ENCODE peak calls at places on chromosomes 1 and 21, in five cellular contexts. U is body of pancreas, P is IMR-90, J is HCT116, D is suprapubic skin. Y is an unnamed sample.

GRCh38 chr1:166167395-166167922 is 658 bp upstream of the FAM78B start:
- DNase-seq in J (no peak), P (no peak), U (no peak), D (no peak), Y (no peak)

GRCh38 chr1:153513023-153513422 is 22.8 kb downstream of the S100A6 start:
- DNase-seq in D (peak; percentile 60), P (no peak), J (no peak), U (no peak), Y (peak; percentile 49)

GRCh38 chr1:94803106-94803505 is 17.1 kb upstream of the SLC44A3 start:
- DNase-seq in D (no peak), U (no peak), J (no peak), P (no peak), Y (no peak)

GRCh38 chr1:68269637-68270430 is 37.5 kb upstream of the WLS start:
- DNase-seq in U (no peak), D (no peak), J (peak; percentile 33), P (peak; percentile 62), Y (peak; percentile 66)

GRCh38 chr1:93219443-93219842 is 38.9 kb downstream of the CCDC18 start:
- DNase-seq in U (no peak), P (no peak), D (no peak), J (no peak), Y (no peak)

GRCh38 chr1:6188466-6188865 is 8.3 kb upstream of the CHD5 start:
- DNase-seq in U (no peak), P (no peak), J (no peak), D (no peak), Y (no peak)

GRCh38 chr1:87834941-87835340 is 506.3 kb downstream of the LMO4 start:
- DNase-seq in P (no peak), D (no peak), J (no peak), U (no peak), Y (no peak)

GRCh38 chr1:150557813-150558212 is 8.6 kb downstream of the ADAMTSL4 start:
- DNase-seq in P (no peak), U (no peak), J (no peak), D (no peak), Y (no peak)

GRCh38 chr1:101308001-101308659 is 71.3 kb downstream of the S1PR1 start:
- DNase-seq in J (no peak), D (no peak), U (no peak), P (no peak), Y (no peak)

GRCh38 chr21:43815991-43816390 is 26.6 kb downstream of the RRP1 start:
- DNase-seq in U (no peak), P (no peak), D (no peak), J (no peak), Y (no peak)

GRCh38 chr1:96010000-96010399 is 711.6 kb upstream of the PTBP2 start:
- DNase-seq in U (no peak), P (no peak), J (no peak), D (no peak), Y (no peak)

GRCh38 chr1:10286244-10286643 is 75.9 kb downstream of the KIF1B start:
- DNase-seq in U (no peak), J (no peak), P (peak; percentile 39), D (no peak), Y (no peak)

GRCh38 chr1:65881070-65881594 is 88.4 kb downstream of the PDE4B start:
- DNase-seq in D (no peak), U (no peak), J (no peak), P (peak; percentile 69), Y (peak; percentile 35)

GRCh38 chr1:95116666-95117206 is 419 bp upstream of the TLCD4 start:
- DNase-seq in U (peak; percentile 84), D (no peak), P (peak; percentile 22), J (peak; percentile 57), Y (peak; percentile 51)

GRCh38 chr1:93770640-93771039 is 89.0 kb upstream of the BCAR3 start:
- DNase-seq in D (no peak), U (no peak), J (no peak), P (peak; percentile 27), Y (no peak)

GRCh38 chr1:90706437-90707362 is 10.4 kb downstream of the BARHL2 start:
- DNase-seq in P (no peak), J (no peak), U (peak; percentile 67), D (peak; percentile 78), Y (peak; percentile 31)

GRCh38 chr1:3306583-3307285 is 147.7 kb upstream of the ARHGEF16 start:
- DNase-seq in U (no peak), J (no peak), D (no peak), P (peak; percentile 72), Y (no peak)

GRCh38 chr1:39410915-39411436 is 80.5 kb upstream of the BMP8A start:
- DNase-seq in J (no peak), U (peak; percentile 91), P (peak; percentile 94), D (peak; percentile 88), Y (peak; percentile 81)

GRCh38 chr1:48246727-48247126 is 24.2 kb downstream of the SLC5A9 start:
- DNase-seq in P (no peak), D (no peak), U (peak; percentile 71), J (no peak), Y (peak; percentile 6)

GRCh38 chr1:169383449-169383848 is 15.5 kb downstream of the BLZF1 start:
- DNase-seq in J (no peak), U (no peak), P (no peak), D (no peak), Y (no peak)

GRCh38 chr1:244116946-244117345 is 65.9 kb downstream of the ZBTB18 start:
- DNase-seq in D (no peak), J (no peak), P (no peak), U (no peak), Y (no peak)

GRCh38 chr1:107525146-107525545 is 384.3 kb downstream of the NTNG1 start:
- DNase-seq in P (no peak), D (no peak), J (no peak), U (no peak), Y (no peak)

DNA sequence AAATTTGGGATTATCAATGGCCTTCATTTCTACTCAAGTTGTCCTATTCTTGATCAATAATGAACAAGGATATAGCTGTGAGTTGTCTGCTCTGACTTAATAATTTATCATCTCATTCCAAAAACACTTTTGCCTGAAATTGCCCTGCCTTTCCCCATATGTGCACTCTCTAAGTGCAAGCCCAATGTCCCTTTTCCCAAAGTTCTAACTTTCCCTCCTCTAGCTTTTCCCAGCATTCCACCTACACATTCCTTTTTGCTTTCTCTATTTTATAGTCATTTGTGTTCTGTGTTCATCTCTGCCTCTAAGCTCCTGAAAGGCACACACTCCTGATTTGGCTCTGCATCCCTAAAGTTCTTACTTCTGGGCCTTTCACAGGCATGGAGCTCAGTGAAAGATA is 34.7 kb downstream of the SUSD4 start:
- DNase-seq in U (no peak), P (no peak), D (no peak), J (no peak), Y (no peak)
- H3K4me3 ChIP-seq in U (no peak overlapping the region), P (no peak overlapping the region), D (no peak overlapping the region), J (no peak overlapping the region), Y (no peak overlapping the region)

DNA sequence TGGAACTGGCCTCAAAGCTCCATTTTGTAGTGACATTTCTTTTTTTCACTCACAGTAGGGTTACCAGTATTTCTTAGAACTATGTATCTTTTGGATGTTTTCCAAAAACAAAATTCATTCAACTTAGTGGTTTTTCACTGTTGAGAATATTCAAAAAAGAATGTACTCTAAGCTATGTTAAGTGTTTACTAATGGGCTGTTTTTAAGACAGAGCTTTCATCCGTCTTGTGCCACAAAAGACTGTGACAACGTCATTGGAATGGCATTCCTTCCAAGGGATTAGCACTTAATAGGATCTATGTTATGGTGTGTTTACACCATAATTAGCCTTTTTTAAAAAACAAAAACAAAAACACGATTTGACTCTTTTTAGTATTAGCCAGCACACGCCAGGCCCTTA is 66.8 kb downstream of the TTC3 start:
- DNase-seq in P (peak; percentile 71), J (no peak), U (no peak), D (no peak), Y (no peak)
- H3K36me3 ChIP-seq in P (peaks cover 35% of the 10 kb centered on the region), J (peaks cover 46% of the 10 kb centered on the region), U (peaks cover 38% of the 10 kb centered on the region), D (peaks cover 70% of the 10 kb centered on the region), Y (peaks cover 88% of the 10 kb centered on the region)

GRCh38 chr21:15732290-15732995 is 2.7 kb downstream of the USP25 start:
- DNase-seq in J (no peak), U (peak; percentile 18), D (no peak), P (peak; percentile 51), Y (no peak)

GRCh38 chr21:15730484-15731242 is 881 bp downstream of the USP25 start:
- DNase-seq in P (no peak), D (no peak), U (peak; percentile 34), J (no peak), Y (no peak)

GRCh38 chr21:15732996-15733329 is 3.2 kb downstream of the USP25 start:
- DNase-seq in U (no peak), D (no peak), P (no peak), J (no peak), Y (no peak)

GRCh38 chr21:15731243-15731613 is 1.4 kb downstream of the USP25 start:
- DNase-seq in P (no peak), D (no peak), U (no peak), J (no peak), Y (no peak)

GRCh38 chr21:15735409-15735808 is 5.6 kb downstream of the USP25 start:
- DNase-seq in U (no peak), P (no peak), D (no peak), J (no peak), Y (no peak)
- H3K4me3 ChIP-seq in U (no peak overlapping the region), P (no peak overlapping the region), D (no peak overlapping the region), J (no peak overlapping the region), Y (peak overlapping the region; percentile 38)

DNA sequence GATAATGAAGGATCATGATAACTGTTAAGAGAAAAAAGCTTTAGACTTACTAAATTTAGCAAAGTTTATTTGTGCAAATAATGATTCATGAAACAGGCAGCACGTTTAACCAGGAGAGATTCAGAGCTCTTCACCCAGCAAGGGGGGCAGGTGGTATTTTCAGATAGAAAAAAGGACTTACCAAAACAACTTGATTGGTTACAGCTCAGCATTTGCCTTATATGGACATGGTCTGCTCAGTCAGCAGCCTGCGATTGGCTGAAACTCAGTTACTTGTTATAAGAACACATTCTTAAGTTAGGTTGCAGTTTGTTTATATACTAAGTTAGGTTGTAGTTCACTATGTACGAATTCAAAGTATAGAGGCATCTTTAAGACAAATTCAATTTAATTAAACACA is 165.6 kb downstream of the DUSP10 start:
- DNase-seq in D (no peak), J (no peak), P (peak; percentile 96), U (no peak), Y (peak; percentile 44)
- H3K36me3 ChIP-seq in D (no peaks in the 10 kb centered on the region), J (no peaks in the 10 kb centered on the region), P (no peaks in the 10 kb centered on the region), U (no peaks in the 10 kb centered on the region), Y (no peaks in the 10 kb centered on the region)

GRCh38 chr1:30908446-30908885 is at the start of gene SDC3:
- DNase-seq in J (no peak), P (no peak), U (peak; percentile 40), D (no peak), Y (no peak)
- H3K4me3 ChIP-seq in J (peak within 1 kb of the TSS; percentile 63), P (peak within 1 kb of the TSS; percentile 85), U (no peak within 1 kb of the TSS), D (peak within 1 kb of the TSS; percentile 60), Y (peak within 1 kb of the TSS; percentile 46)

GRCh38 chr1:236808564-236809130 is 13.6 kb downstream of the MTR start:
- DNase-seq in P (peak; percentile 21), J (no peak), U (no peak), D (no peak), Y (no peak)
- H3K36me3 ChIP-seq in P (peaks cover 13% of the 10 kb centered on the region), J (peaks cover 5% of the 10 kb centered on the region), U (peaks cover 4% of the 10 kb centered on the region), D (peaks cover 57% of the 10 kb centered on the region), Y (peaks cover 67% of the 10 kb centered on the region)

DNA sequence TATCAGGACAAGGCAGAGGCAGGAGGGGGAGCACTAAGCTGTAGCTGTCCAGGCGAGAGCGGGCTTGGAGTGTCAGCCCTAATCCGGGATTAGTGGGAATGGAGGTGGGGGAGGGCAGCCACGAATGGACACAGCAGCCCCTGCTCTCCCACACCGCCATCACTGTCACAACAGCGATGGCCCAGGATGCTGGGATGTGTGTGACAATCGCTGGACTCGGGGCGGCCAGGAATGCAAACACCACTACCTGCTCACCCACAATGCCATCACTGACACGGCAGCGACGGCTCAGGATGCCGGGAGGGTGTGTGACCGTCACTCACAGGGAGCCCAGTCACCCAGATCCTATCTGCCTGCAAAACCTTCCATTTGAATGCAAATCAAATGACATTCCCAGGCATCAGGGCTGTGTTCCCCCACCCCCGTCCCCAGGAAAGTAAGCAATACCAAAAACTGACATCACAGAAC is 2.8 kb downstream of the C2CD2 start:
- DNase-seq in J (no peak), D (no peak), U (no peak), P (no peak), Y (no peak)
- H3K4me3 ChIP-seq in J (no peak overlapping the region), D (no peak overlapping the region), U (no peak overlapping the region), P (no peak overlapping the region), Y (no peak overlapping the region)